ENCODE peak calls at places on chromosomes 6 and 20, in four cellular contexts. One of them, this sample, is unnamed.

GRCh38 chr6:105568121-105568520 is 165.2 kb upstream of the PREP start:
- DNase-seq in cardiac muscle cell: no peak
- DNase-seq in T-helper 1 cell: no peak
- DNase-seq in iPS-NIHi11: no peak
- DNase-seq in this sample: no peak

GRCh38 chr20:32006053-32006452 is 4.2 kb upstream of the CCM2L start:
- DNase-seq in iPS-NIHi11: no peak
- DNase-seq in cardiac muscle cell: no peak
- DNase-seq in T-helper 1 cell: no peak
- DNase-seq in this sample: no peak

GRCh38 chr20:10005885-10006284 is 28.9 kb upstream of the ANKEF1 start:
- DNase-seq in T-helper 1 cell: no peak
- DNase-seq in iPS-NIHi11: no peak
- DNase-seq in cardiac muscle cell: no peak
- DNase-seq in this sample: no peak

GRCh38 chr20:44691424-44692423 is 23.4 kb upstream of the CCN5 start:
- DNase-seq in iPS-NIHi11: no peak
- DNase-seq in cardiac muscle cell: no peak
- DNase-seq in T-helper 1 cell: no peak
- DNase-seq in this sample: peak; percentile 76

GRCh38 chr20:57473246-57474042 is 51.5 kb downstream of the CTCFL start:
- DNase-seq in iPS-NIHi11: peak; percentile 57
- DNase-seq in cardiac muscle cell: no peak
- DNase-seq in T-helper 1 cell: no peak
- DNase-seq in this sample: peak; percentile 79

GRCh38 chr20:52991783-52992182 is 19.6 kb downstream of the TSHZ2 start:
- DNase-seq in iPS-NIHi11: no peak
- DNase-seq in T-helper 1 cell: no peak
- DNase-seq in cardiac muscle cell: no peak
- DNase-seq in this sample: peak; percentile 15

GRCh38 chr6:146878564-146879343 is 280.0 kb downstream of the ADGB start:
- DNase-seq in iPS-NIHi11: no peak
- DNase-seq in cardiac muscle cell: no peak
- DNase-seq in T-helper 1 cell: no peak
- DNase-seq in this sample: no peak

GRCh38 chr6:44012078-44012493 is 115.2 kb downstream of the MRPL14 start:
- DNase-seq in cardiac muscle cell: no peak
- DNase-seq in T-helper 1 cell: no peak
- DNase-seq in iPS-NIHi11: no peak
- DNase-seq in this sample: peak; percentile 27

GRCh38 chr20:46739441-46740213 is 30.2 kb downstream of the SLC2A10 start:
- DNase-seq in iPS-NIHi11: no peak
- DNase-seq in T-helper 1 cell: no peak
- DNase-seq in cardiac muscle cell: no peak
- DNase-seq in this sample: no peak

GRCh38 chr6:113979930-113980329 is 9.0 kb upstream of the HDAC2 start:
- DNase-seq in cardiac muscle cell: no peak
- DNase-seq in iPS-NIHi11: no peak
- DNase-seq in T-helper 1 cell: no peak
- DNase-seq in this sample: no peak

GRCh38 chr20:54746796-54747195 is 271.4 kb downstream of the DOK5 start:
- DNase-seq in cardiac muscle cell: no peak
- DNase-seq in T-helper 1 cell: no peak
- DNase-seq in iPS-NIHi11: no peak
- DNase-seq in this sample: no peak

GRCh38 chr20:63102720-63103375 is 96.1 kb upstream of the BHLHE23 start:
- DNase-seq in cardiac muscle cell: no peak
- DNase-seq in T-helper 1 cell: peak; percentile 64
- DNase-seq in iPS-NIHi11: peak; percentile 66
- DNase-seq in this sample: peak; percentile 73

GRCh38 chr6:34546551-34547321 is 9.4 kb downstream of the SPDEF start:
- DNase-seq in iPS-NIHi11: no peak
- DNase-seq in T-helper 1 cell: no peak
- DNase-seq in cardiac muscle cell: no peak
- DNase-seq in this sample: no peak

GRCh38 chr6:42404494-42404893 is 47.2 kb downstream of the TRERF1 start:
- DNase-seq in T-helper 1 cell: no peak
- DNase-seq in iPS-NIHi11: peak; percentile 31
- DNase-seq in cardiac muscle cell: no peak
- DNase-seq in this sample: no peak

GRCh38 chr6:3271756-3272155 is 13.0 kb downstream of the PSMG4 start:
- DNase-seq in iPS-NIHi11: no peak
- DNase-seq in cardiac muscle cell: no peak
- DNase-seq in T-helper 1 cell: no peak
- DNase-seq in this sample: peak; percentile 33

GRCh38 chr6:33431880-33432541 is 12.1 kb downstream of the SYNGAP1 start:
- DNase-seq in cardiac muscle cell: no peak
- DNase-seq in iPS-NIHi11: no peak
- DNase-seq in T-helper 1 cell: no peak
- DNase-seq in this sample: peak; percentile 56

GRCh38 chr20:25865715-25866656 is 169.3 kb upstream of the ZNF337 start:
- DNase-seq in cardiac muscle cell: peak; percentile 79
- DNase-seq in iPS-NIHi11: peak; percentile 64
- DNase-seq in T-helper 1 cell: peak; percentile 58
- DNase-seq in this sample: peak; percentile 89

GRCh38 chr6:12012231-12012565 is at the start of gene HIVEP1:
- DNase-seq in T-helper 1 cell: no peak
- DNase-seq in cardiac muscle cell: peak; percentile 71
- DNase-seq in iPS-NIHi11: no peak
- DNase-seq in this sample: peak; percentile 86

GRCh38 chr6:35605600-35605999 is 83.1 kb downstream of the FKBP5 start:
- DNase-seq in T-helper 1 cell: no peak
- DNase-seq in cardiac muscle cell: no peak
- DNase-seq in iPS-NIHi11: no peak
- DNase-seq in this sample: no peak

GRCh38 chr6:89414215-89414614 is 2.1 kb upstream of the RRAGD start:
- DNase-seq in T-helper 1 cell: no peak
- DNase-seq in cardiac muscle cell: peak; percentile 54
- DNase-seq in iPS-NIHi11: no peak
- DNase-seq in this sample: no peak

This sample was measured in Right ventricle myocardium inferior.